ENCODE peak calls at places on chromosomes 16 and 17, in seven cellular contexts. U, A, G, S, K, N and X are unnamed samples.

GRCh38 chr17:72733619-72734282 is 358.7 kb downstream of the SLC39A11 start:
- DNase-seq in U (no peak), A (no peak), G (no peak), S (no peak), K (no peak), N (no peak), X (no peak)

GRCh38 chr16:57260294-57260929 is 15.4 kb downstream of the ARL2BP start:
- DNase-seq in U (no peak), A (peak), G (peak), S (peak), K (no peak), N (peak), X (no peak)

GRCh38 chr17:81126281-81127132 is 38.8 kb upstream of the PVALEF start:
- DNase-seq in U (no peak), A (no peak), G (no peak), S (no peak), K (no peak), N (no peak), X (no peak)

GRCh38 chr17:37187262-37187661 is 188.5 kb upstream of the C17orf78 start:
- DNase-seq in U (no peak), A (no peak), G (no peak), S (peak), K (no peak), N (no peak), X (no peak)

GRCh38 chr16:70735141-70735979 is 49.5 kb upstream of the MTSS2 start:
- DNase-seq in U (no peak), A (peak), G (peak), S (peak), K (no peak), N (peak), X (no peak)

GRCh38 chr16:27572711-27573110 is 22.8 kb downstream of the KATNIP start:
- DNase-seq in U (no peak), A (no peak), G (peak), S (no peak), K (no peak), N (no peak), X (no peak)

GRCh38 chr16:79272141-79272577 is 328.4 kb downstream of the MAF start:
- DNase-seq in U (no peak), A (no peak), G (no peak), S (no peak), K (no peak), N (no peak), X (no peak)

GRCh38 chr16:69386596-69386995 is 789 bp upstream of the TERF2 start:
- DNase-seq in U (no peak), A (peak), G (peak), S (peak), K (no peak), N (no peak), X (no peak)

GRCh38 chr17:52762147-52762793 is 603.8 kb upstream of the CA10 start:
- DNase-seq in U (no peak), A (no peak), G (no peak), S (no peak), K (no peak), N (peak), X (no peak)

GRCh38 chr17:57548421-57549385 is 196.4 kb downstream of the CCDC182 start:
- DNase-seq in U (no peak), A (no peak), G (peak), S (peak), K (peak), N (no peak), X (no peak)

GRCh38 chr16:630815-631405 is at the start of gene WFIKKN1:
- DNase-seq in U (no peak), A (no peak), G (no peak), S (no peak), K (peak), N (peak), X (no peak)

GRCh38 chr17:78147315-78147998 is 1.3 kb downstream of the C17orf99 start:
- DNase-seq in U (no peak), A (no peak), G (no peak), S (no peak), K (no peak), N (no peak), X (no peak)

GRCh38 chr17:37107406-37108083 is 158.8 kb downstream of the AATF start:
- DNase-seq in U (no peak), A (no peak), G (peak), S (peak), K (no peak), N (peak), X (no peak)

GRCh38 chr16:55133654-55134053 is 190.3 kb upstream of the IRX6 start:
- DNase-seq in U (no peak), A (no peak), G (no peak), S (no peak), K (no peak), N (peak), X (no peak)
- TF ChIP-seq CTCF in U (no peak), A (no peak), G (no peak), S (no peak), K (no peak), N (no peak), X (no peak)

DNA sequence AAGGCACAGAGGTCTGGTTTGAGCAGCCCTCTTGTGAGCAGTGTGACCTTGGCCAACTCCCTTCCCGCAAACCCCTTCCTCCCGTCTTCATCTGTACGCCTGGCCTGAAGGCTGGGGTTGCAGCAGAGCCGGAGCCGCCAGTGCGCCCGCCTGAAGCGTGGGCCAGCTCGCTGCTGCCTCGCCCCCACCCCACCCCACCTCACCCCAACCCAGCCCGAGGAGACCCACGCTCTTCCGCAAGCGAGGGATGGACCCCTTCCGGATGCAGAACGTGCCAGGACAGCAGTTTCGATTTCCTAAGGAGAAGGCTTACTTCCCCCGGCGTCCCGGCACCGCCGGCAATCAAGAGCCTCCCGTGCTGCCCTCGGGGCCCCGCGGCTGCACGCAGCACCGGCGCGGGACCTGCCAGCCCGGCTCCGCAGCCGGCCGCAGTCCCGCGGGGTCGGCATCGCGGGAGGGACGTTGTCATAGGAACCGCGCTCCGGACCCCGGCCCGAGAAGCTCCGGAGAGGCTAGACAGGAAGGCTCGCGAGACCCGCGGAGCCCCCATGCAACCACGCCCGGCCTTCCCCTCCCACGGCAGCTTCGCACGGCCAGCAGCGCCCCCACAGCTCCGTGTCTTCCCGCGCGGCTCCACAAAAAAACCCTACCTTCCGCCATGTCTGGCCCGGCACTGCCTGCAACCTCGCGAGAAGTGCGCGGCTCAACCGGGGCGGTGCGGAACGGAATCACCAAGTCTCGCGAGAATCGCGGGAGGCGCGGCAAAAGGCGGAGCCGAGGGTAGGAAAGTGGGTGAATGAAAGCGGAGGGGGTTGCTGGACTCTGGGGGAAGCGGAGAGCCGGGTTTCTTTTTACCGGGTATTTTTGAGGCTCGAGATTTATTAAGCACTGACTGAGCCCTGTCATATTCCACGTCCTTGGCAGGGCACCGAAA is at the start of gene ANKFY1:
- DNase-seq in U (peak), A (peak), G (peak), S (peak), K (peak), N (peak), X (peak)
- TF ChIP-seq CTCF in U (peak), A (peak), G (no peak), S (no peak), K (no peak), N (no peak), X (no peak)

GRCh38 chr17:66200685-66201092 is 8.8 kb upstream of the CEP112 start:
- DNase-seq in U (no peak), A (peak), G (peak), S (peak), K (peak), N (peak), X (no peak)
- TF ChIP-seq CTCF in U (peak), A (peak), G (peak), S (peak), K (peak), N (peak), X (peak)

GRCh38 chr16:21501869-21502667 is 97.3 kb upstream of the METTL9 start:
- DNase-seq in U (peak), A (peak), G (peak), S (peak), K (peak), N (peak), X (peak)
- TF ChIP-seq CTCF in U (no peak), A (no peak), G (no peak), S (no peak), K (no peak), N (no peak), X (no peak)

GRCh38 chr17:68433911-68434503 is 23.3 kb downstream of the WIPI1 start:
- DNase-seq in U (no peak), A (no peak), G (no peak), S (no peak), K (no peak), N (no peak), X (no peak)

GRCh38 chr17:68433211-68433610 is 24.1 kb downstream of the WIPI1 start:
- DNase-seq in U (no peak), A (no peak), G (no peak), S (no peak), K (no peak), N (no peak), X (no peak)

GRCh38 chr17:68431661-68432071 is 25.6 kb downstream of the WIPI1 start:
- DNase-seq in U (no peak), A (peak), G (peak), S (peak), K (no peak), N (peak), X (no peak)

GRCh38 chr17:68431045-68431608 is 26.2 kb downstream of the WIPI1 start:
- DNase-seq in U (no peak), A (no peak), G (no peak), S (no peak), K (no peak), N (no peak), X (no peak)

GRCh38 chr17:68432086-68432864 is 25.0 kb downstream of the WIPI1 start:
- DNase-seq in U (no peak), A (no peak), G (no peak), S (no peak), K (no peak), N (no peak), X (no peak)
- TF ChIP-seq CTCF in U (no peak), A (no peak), G (no peak), S (no peak), K (no peak), N (peak), X (no peak)

GRCh38 chr17:31008374-31009035 is 37.7 kb downstream of the RNF135 start:
- DNase-seq in U (no peak), A (peak), G (peak), S (peak), K (no peak), N (peak), X (peak)
- TF ChIP-seq CTCF in U (no peak), A (no peak), G (no peak), S (no peak), K (no peak), N (no peak), X (no peak)

GRCh38 chr17:47276444-47276843 is 22.8 kb downstream of the ITGB3 start:
- DNase-seq in U (no peak), A (no peak), G (no peak), S (no peak), K (no peak), N (no peak), X (no peak)

GRCh38 chr17:47274319-47275069 is 20.9 kb downstream of the ITGB3 start:
- DNase-seq in U (no peak), A (no peak), G (no peak), S (no peak), K (no peak), N (no peak), X (no peak)

GRCh38 chr17:47276868-47277267 is 23.2 kb downstream of the ITGB3 start:
- DNase-seq in U (no peak), A (peak), G (peak), S (peak), K (no peak), N (peak), X (no peak)

GRCh38 chr17:47273245-47273644 is 19.6 kb downstream of the ITGB3 start:
- DNase-seq in U (no peak), A (no peak), G (no peak), S (no peak), K (no peak), N (no peak), X (no peak)

GRCh38 chr17:47275245-47275984 is 21.8 kb downstream of the ITGB3 start:
- DNase-seq in U (no peak), A (peak), G (peak), S (peak), K (peak), N (peak), X (peak)
- TF ChIP-seq CTCF in U (peak), A (no peak), G (no peak), S (no peak), K (peak), N (peak), X (no peak)

GRCh38 chr17:59538195-59538909 is 27.1 kb upstream of the DHX40 start:
- DNase-seq in U (no peak), A (no peak), G (no peak), S (no peak), K (no peak), N (no peak), X (no peak)

GRCh38 chr17:59533694-59534093 is 31.7 kb upstream of the DHX40 start:
- DNase-seq in U (no peak), A (no peak), G (no peak), S (no peak), K (no peak), N (no peak), X (no peak)

GRCh38 chr17:59530561-59530960 is 34.8 kb upstream of the DHX40 start:
- DNase-seq in U (no peak), A (no peak), G (no peak), S (no peak), K (no peak), N (no peak), X (no peak)

DNA sequence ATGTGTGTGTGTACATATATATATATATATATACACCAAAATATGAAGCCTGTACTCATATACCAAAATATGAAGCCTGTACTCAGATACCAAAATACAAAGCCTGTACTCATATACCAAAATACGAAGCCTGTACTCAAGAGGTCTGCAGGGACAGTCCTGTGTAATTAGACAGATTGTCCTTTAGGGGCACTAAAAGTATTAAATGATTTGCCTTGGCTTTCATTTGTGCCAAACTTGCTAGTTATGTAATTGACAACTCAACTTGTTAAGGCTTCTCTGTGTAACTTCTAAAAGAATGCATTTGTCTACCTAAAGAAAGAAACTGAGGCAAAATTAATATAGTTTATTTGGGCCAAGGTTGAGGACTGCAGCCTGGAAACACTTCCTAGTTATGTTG is 30.8 kb upstream of the DHX40 start:
- DNase-seq in U (no peak), A (no peak), G (peak), S (no peak), K (peak), N (no peak), X (no peak)
- TF ChIP-seq CTCF in U (no peak), A (peak), G (peak), S (peak), K (peak), N (peak), X (peak)

DNA sequence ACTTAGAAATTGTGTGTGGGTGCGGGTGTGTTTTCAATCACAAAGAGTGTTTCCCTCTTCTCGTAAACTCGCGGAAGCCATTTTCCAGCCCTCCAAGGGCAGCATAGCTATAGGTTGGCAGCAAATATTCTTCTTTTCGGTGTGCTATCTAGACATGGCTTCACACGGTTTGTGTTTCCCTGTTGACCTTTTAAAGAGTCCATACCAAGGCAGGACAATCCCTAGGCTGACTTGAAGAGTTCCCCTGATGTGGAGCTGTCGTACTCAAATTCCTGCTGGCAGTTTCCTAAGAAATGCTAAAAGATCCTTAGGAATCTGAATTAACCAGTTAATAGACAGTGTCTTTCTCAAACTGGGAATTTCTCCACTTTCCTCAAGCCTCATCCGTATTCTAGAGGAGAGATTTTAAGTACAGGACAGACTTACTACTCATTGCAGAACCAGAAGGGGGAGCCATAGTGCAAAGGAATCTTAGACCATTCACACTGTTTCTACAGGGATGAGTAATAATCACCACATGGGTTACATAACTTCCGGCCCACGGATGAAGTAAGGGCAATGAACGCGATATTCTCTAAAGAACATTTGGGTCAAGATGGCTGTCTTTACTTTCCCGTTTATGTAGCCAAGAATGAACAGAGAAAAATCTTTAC is 288.6 kb upstream of the ELAC2 start:
- DNase-seq in U (no peak), A (peak), G (peak), S (peak), K (peak), N (peak), X (no peak)
- TF ChIP-seq CTCF in U (peak), A (peak), G (peak), S (peak), K (peak), N (peak), X (peak)

GRCh38 chr16:1662543-1662942 is 15.5 kb upstream of the JPT2 start:
- DNase-seq in U (no peak), A (no peak), G (no peak), S (no peak), K (no peak), N (no peak), X (no peak)
- TF ChIP-seq CTCF in U (no peak), A (no peak), G (no peak), S (no peak), K (no peak), N (no peak), X (no peak)